ENCODE peak calls at places on chromosomes 13 and 19, in nine cellular contexts. N is WTC11; R is activated CD8-positive, alpha-beta T cell treated with anti-CD3 and anti-CD28 coated beads for 36 hours; A is endothelial cell; G is Calu3; Q is astrocyte of the spinal cord; M is dorsolateral prefrontal cortex; V is fibroblast of mammary gland; Y is A549. Z is an unnamed sample.

GRCh38 chr19:12872941-12873890 is 8.0 kb downstream of the DNASE2 start:
- DNase-seq in N (peak), R (peak), A (no peak), G (peak), Q (peak), M (no peak), V (peak), Y (peak), Z (no peak)

GRCh38 chr13:80084086-80084676 is 256.7 kb downstream of the SPRY2 start:
- DNase-seq in N (no peak), R (no peak), A (no peak), G (no peak), Q (peak), M (no peak), V (peak), Y (peak), Z (no peak)

GRCh38 chr13:100876044-100876403 is 201.4 kb upstream of the TMTC4 start:
- DNase-seq in N (no peak), R (no peak), A (no peak), G (no peak), Q (no peak), M (no peak), V (no peak), Y (no peak), Z (no peak)

GRCh38 chr19:43780706-43781525 is at the start of gene KCNN4:
- DNase-seq in N (no peak), R (peak), A (no peak), G (peak), Q (peak), M (no peak), V (peak), Y (peak), Z (no peak)

GRCh38 chr19:1618157-1619093 is 13.2 kb upstream of the UQCR11 start:
- DNase-seq in N (peak), R (peak), A (peak), G (peak), Q (peak), M (no peak), V (peak), Y (peak), Z (no peak)

GRCh38 chr13:72648513-72649065 is 78.8 kb downstream of the MZT1 start:
- DNase-seq in N (no peak), R (no peak), A (no peak), G (no peak), Q (no peak), M (no peak), V (no peak), Y (peak), Z (no peak)

GRCh38 chr19:6236310-6237291 is 43.2 kb downstream of the MLLT1 start:
- DNase-seq in N (no peak), R (no peak), A (no peak), G (peak), Q (no peak), M (no peak), V (no peak), Y (no peak), Z (peak)

GRCh38 chr13:19604306-19604705 is 29.2 kb upstream of the MPHOSPH8 start:
- DNase-seq in N (no peak), R (no peak), A (no peak), G (no peak), Q (no peak), M (no peak), V (no peak), Y (peak), Z (no peak)

GRCh38 chr13:24228852-24229458 is 68.4 kb downstream of the SPATA13 start:
- DNase-seq in N (peak), R (peak), A (peak), G (peak), Q (peak), M (no peak), V (peak), Y (peak), Z (no peak)

GRCh38 chr19:52527134-52527953 is at the start of gene ZNF808:
- DNase-seq in N (peak), R (peak), A (peak), G (no peak), Q (peak), M (peak), V (peak), Y (peak), Z (peak)

GRCh38 chr19:47885067-47885463 is 1.1 kb downstream of the SULT2A1 start:
- DNase-seq in N (no peak), R (no peak), A (no peak), G (no peak), Q (no peak), M (no peak), V (no peak), Y (no peak), Z (no peak)

GRCh38 chr13:51303882-51304281 is 35.6 kb upstream of the SERPINE3 start:
- DNase-seq in N (no peak), R (no peak), A (no peak), G (no peak), Q (no peak), M (no peak), V (no peak), Y (no peak), Z (no peak)

GRCh38 chr13:80979035-80979641 is 638.2 kb upstream of the SPRY2 start:
- DNase-seq in N (peak), R (peak), A (peak), G (peak), Q (peak), M (peak), V (peak), Y (peak), Z (no peak)

GRCh38 chr13:32938907-32939306 is 77.3 kb upstream of the KL start:
- DNase-seq in N (no peak), R (no peak), A (no peak), G (no peak), Q (peak), M (no peak), V (peak), Y (peak), Z (no peak)

GRCh38 chr19:17855333-17856152 is 4.2 kb upstream of the RPL18A start:
- DNase-seq in N (peak), R (peak), A (peak), G (peak), Q (peak), M (peak), V (peak), Y (peak), Z (no peak)

GRCh38 chr19:11073568-11073967 is 15.7 kb upstream of the LDLR start:
- DNase-seq in N (no peak), R (no peak), A (no peak), G (no peak), Q (no peak), M (no peak), V (no peak), Y (no peak), Z (no peak)
- TF ChIP-seq CTCF in N (no peak), R (no peak), A (no peak), G (no peak), Q (no peak), M (no peak), V (no peak), Y (no peak), Z (no peak)

GRCh38 chr19:15897026-15897737 is 692 bp downstream of the CYP4F2 start:
- DNase-seq in N (no peak), R (no peak), A (no peak), G (no peak), Q (no peak), M (no peak), V (no peak), Y (no peak), Z (no peak)
- TF ChIP-seq CTCF in N (no peak), R (no peak), A (no peak), G (no peak), Q (no peak), M (no peak), V (no peak), Y (no peak), Z (no peak)

DNA sequence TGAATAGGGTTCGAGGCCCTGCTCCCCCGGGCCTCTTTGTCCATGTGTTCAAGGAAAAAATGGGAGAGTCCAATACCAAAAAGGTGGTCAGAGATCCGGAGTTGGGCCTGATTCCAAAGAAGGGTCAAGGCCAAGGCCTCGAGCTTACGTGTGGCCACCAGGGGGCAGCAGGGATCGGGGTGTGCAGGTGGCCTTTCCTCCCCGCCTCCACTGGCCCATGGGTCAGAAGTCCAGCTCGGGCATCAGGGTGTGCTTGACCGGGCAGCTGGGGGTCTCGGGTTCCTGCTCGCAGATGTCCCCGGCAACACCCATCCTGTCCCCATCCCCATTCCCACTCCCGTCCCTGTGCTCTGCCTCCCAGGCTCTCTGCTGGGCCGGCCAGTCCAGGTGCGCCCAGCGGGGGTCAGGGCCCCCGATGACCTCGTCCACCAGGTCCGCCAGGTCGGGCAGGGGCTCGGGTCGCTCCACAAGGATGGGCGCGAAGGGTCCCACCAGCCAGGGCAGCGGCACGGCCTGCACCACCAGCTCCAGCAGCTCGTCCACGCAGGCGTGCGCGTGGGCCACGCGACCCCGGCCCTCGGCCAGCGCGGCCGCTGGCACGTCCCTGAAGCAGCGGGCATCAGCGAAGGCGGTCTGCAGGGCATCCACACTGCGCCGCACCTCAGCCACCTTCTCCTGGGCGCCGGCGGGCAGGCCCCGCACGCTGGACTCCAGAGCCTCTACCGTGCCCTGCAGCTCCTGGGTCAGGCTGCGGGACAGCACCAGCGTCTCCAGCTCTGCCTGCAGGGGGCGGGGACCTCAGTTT is 5.2 kb upstream of the PLIN4 start:
- DNase-seq in N (peak), R (peak), A (peak), G (peak), Q (no peak), M (no peak), V (peak), Y (peak), Z (peak)
- TF ChIP-seq CTCF in N (peak), R (peak), A (peak), G (peak), Q (peak), M (peak), V (peak), Y (peak), Z (peak)

GRCh38 chr19:28324275-28325060 is 888.5 kb downstream of the UQCRFS1 start:
- DNase-seq in N (no peak), R (no peak), A (no peak), G (no peak), Q (no peak), M (no peak), V (no peak), Y (no peak), Z (no peak)
- TF ChIP-seq CTCF in N (no peak), R (no peak), A (no peak), G (no peak), Q (no peak), M (no peak), V (peak), Y (no peak), Z (peak)

GRCh38 chr19:9818175-9818733 is 625 bp downstream of the FBXL12 start:
- DNase-seq in N (no peak), R (no peak), A (no peak), G (no peak), Q (no peak), M (no peak), V (no peak), Y (no peak), Z (no peak)

GRCh38 chr19:9823816-9824215 is 3.9 kb upstream of the UBL5 start:
- DNase-seq in N (no peak), R (no peak), A (no peak), G (no peak), Q (no peak), M (no peak), V (no peak), Y (no peak), Z (no peak)

GRCh38 chr19:9818734-9819589 is at the start of gene FBXL12:
- DNase-seq in N (peak), R (peak), A (peak), G (peak), Q (peak), M (peak), V (peak), Y (peak), Z (peak)

DNA sequence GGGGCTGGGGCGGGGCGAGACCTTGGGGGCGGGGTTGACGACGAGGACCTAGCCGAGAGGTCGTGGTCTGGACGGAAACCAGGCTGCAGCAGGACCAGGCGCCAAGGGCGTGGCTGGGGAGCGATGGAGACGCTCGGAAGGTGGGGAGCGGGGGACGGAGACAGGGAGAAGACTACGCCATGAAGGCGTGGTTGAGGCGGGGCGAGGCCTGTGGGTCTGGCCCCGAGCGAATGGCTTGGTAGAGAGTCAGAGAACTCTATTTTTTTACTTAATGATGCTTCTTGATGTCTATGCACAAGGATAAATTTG is 665 bp upstream of the FBXL12 start:
- DNase-seq in N (no peak), R (no peak), A (no peak), G (no peak), Q (no peak), M (no peak), V (no peak), Y (no peak), Z (no peak)
- TF ChIP-seq CTCF in N (no peak), R (no peak), A (no peak), G (no peak), Q (no peak), M (no peak), V (no peak), Y (no peak), Z (no peak)

DNA sequence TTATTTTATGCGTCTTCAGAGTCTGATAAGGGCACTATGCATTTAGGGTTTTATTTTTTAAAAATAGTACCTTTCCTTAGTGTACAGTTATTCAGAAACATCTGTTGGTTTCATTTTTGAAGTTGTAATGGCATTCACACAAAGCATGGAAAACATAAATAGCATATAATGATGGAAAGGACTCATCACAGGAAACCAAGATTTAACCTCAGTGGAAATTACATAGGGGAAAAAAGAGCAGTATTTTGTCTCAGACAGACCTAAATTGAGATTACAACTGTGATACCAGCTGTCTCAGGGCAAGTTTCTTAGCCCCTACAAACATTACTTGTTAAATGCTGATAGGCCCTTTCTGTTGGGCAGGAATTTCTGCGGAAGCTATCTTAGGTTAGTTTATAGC is 57.2 kb downstream of the NHLRC3 start:
- DNase-seq in N (no peak), R (peak), A (no peak), G (no peak), Q (no peak), M (no peak), V (no peak), Y (no peak), Z (no peak)
- TF ChIP-seq CTCF in N (no peak), R (no peak), A (no peak), G (no peak), Q (no peak), M (no peak), V (no peak), Y (no peak), Z (no peak)

GRCh38 chr19:10929402-10929794 is 787 bp downstream of the TIMM29 start:
- DNase-seq in N (peak), R (peak), A (no peak), G (no peak), Q (no peak), M (no peak), V (no peak), Y (no peak), Z (peak)
- TF ChIP-seq CTCF in N (no peak), R (no peak), A (no peak), G (no peak), Q (no peak), M (no peak), V (no peak), Y (no peak), Z (no peak)

GRCh38 chr13:97515643-97516042 is 81.7 kb downstream of the RAP2A start:
- DNase-seq in N (no peak), R (no peak), A (no peak), G (no peak), Q (no peak), M (no peak), V (no peak), Y (no peak), Z (no peak)

DNA sequence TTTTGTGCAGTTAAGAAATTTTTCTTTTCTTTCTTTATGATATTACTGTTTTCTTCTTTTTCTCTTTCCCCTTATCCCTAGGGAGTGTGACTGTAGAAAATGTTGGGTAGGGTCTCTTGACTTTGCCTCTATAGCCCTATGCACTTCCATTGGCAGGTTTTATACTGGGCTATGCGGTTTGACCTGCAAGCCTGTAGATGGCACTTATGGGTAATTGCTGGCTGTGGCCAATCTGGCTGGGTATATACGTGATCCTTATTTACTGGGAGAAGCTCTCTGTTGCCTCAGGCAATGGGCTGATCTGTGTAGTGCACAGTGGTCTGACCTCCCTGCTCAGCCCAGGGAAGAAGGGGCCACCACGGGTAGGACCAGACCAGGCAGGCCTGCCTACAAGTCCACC is 78.8 kb downstream of the RAP2A start:
- DNase-seq in N (no peak), R (no peak), A (no peak), G (no peak), Q (no peak), M (no peak), V (peak), Y (no peak), Z (no peak)
- TF ChIP-seq CTCF in N (no peak), R (no peak), A (no peak), G (no peak), Q (no peak), M (no peak), V (no peak), Y (no peak), Z (no peak)

DNA sequence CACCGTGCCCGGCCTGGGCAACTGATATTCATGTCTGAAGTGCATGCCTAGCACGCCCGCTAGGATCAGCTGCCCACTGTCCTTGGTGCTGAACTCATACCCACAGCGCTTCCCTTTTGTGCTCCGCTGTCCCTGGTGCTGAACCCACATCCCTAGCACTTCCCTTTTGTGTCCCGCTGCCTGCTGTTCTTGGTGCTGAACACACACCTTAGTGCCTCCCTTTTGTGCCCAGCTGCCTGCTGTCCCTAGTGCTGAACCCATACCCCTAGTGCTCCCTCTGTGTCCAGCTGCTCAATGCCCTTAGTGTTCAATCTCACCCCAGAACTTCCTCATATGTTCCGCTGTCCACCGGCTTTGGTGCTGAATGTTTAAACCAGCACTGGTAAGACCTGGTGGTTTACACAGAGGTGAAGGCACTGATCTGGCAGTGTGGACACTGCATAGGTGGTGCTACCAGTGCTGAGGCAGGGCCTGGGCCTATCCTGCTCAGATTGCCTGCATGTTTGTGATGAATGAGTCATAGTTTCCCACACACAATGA is 26.3 kb upstream of the SIGLEC11 start:
- DNase-seq in N (peak), R (peak), A (peak), G (peak), Q (peak), M (peak), V (peak), Y (peak), Z (no peak)
- TF ChIP-seq CTCF in N (no peak), R (no peak), A (no peak), G (no peak), Q (no peak), M (peak), V (no peak), Y (no peak), Z (peak)